ENCODE peak calls at places on chromosomes 11 and 22, in four cellular contexts. One of them, this sample, is unnamed.

GRCh38 chr11:90753546-90753945 is 530.7 kb upstream of the CHORDC1 start:
- DNase-seq in AG09309: no peak
- DNase-seq in right lobe of liver: no peak
- DNase-seq in left ventricle myocardium inferior: no peak
- DNase-seq in this sample: no peak

GRCh38 chr11:134531331-134532135 is 119.5 kb upstream of the B3GAT1 start:
- DNase-seq in AG09309: no peak
- DNase-seq in right lobe of liver: no peak
- DNase-seq in left ventricle myocardium inferior: peak
- DNase-seq in this sample: no peak

GRCh38 chr11:16795146-16795545 is 56.7 kb downstream of the C11orf58 start:
- DNase-seq in AG09309: no peak
- DNase-seq in right lobe of liver: no peak
- DNase-seq in left ventricle myocardium inferior: no peak
- DNase-seq in this sample: no peak

GRCh38 chr11:92387882-92388281 is 163.3 kb downstream of the FAT3 start:
- DNase-seq in AG09309: no peak
- DNase-seq in right lobe of liver: no peak
- DNase-seq in left ventricle myocardium inferior: no peak
- DNase-seq in this sample: no peak

GRCh38 chr22:48488149-48488551 is 1339.5 kb downstream of the BRD1 start:
- DNase-seq in AG09309: no peak
- DNase-seq in right lobe of liver: peak
- DNase-seq in left ventricle myocardium inferior: no peak
- DNase-seq in this sample: no peak

GRCh38 chr11:35540526-35540925 is 15.1 kb upstream of the PAMR1 start:
- DNase-seq in AG09309: no peak
- DNase-seq in right lobe of liver: no peak
- DNase-seq in left ventricle myocardium inferior: no peak
- DNase-seq in this sample: no peak

GRCh38 chr11:94186342-94187203 is 57.9 kb downstream of the PANX1 start:
- DNase-seq in AG09309: no peak
- DNase-seq in right lobe of liver: no peak
- DNase-seq in left ventricle myocardium inferior: no peak
- DNase-seq in this sample: no peak

GRCh38 chr11:113274708-113275582 is 39.4 kb upstream of the TTC12 start:
- DNase-seq in AG09309: no peak
- DNase-seq in right lobe of liver: no peak
- DNase-seq in left ventricle myocardium inferior: no peak
- DNase-seq in this sample: no peak

GRCh38 chr22:24523873-24524272 is 28.7 kb downstream of the UPB1 start:
- DNase-seq in AG09309: no peak
- DNase-seq in right lobe of liver: no peak
- DNase-seq in left ventricle myocardium inferior: no peak
- DNase-seq in this sample: no peak

GRCh38 chr11:35237860-35238715 is 99.1 kb downstream of the CD44 start:
- DNase-seq in AG09309: no peak
- DNase-seq in right lobe of liver: no peak
- DNase-seq in left ventricle myocardium inferior: no peak
- DNase-seq in this sample: peak

GRCh38 chr11:122229078-122229477 is 113.1 kb upstream of the BLID start:
- DNase-seq in AG09309: peak
- DNase-seq in right lobe of liver: no peak
- DNase-seq in left ventricle myocardium inferior: no peak
- DNase-seq in this sample: no peak

GRCh38 chr11:46697303-46697702 is 3.1 kb downstream of the ARHGAP1 start:
- DNase-seq in AG09309: no peak
- DNase-seq in right lobe of liver: no peak
- DNase-seq in left ventricle myocardium inferior: peak
- DNase-seq in this sample: no peak

GRCh38 chr11:34630544-34630943 is 9.7 kb downstream of the EHF start:
- DNase-seq in AG09309: no peak
- DNase-seq in right lobe of liver: no peak
- DNase-seq in left ventricle myocardium inferior: no peak
- DNase-seq in this sample: no peak

GRCh38 chr22:46914916-46915894 is 152.8 kb downstream of the TBC1D22A start:
- DNase-seq in AG09309: no peak
- DNase-seq in right lobe of liver: no peak
- DNase-seq in left ventricle myocardium inferior: no peak
- DNase-seq in this sample: peak

GRCh38 chr11:60303661-60304060 is 23.2 kb downstream of the MS4A4A start:
- DNase-seq in AG09309: no peak
- DNase-seq in right lobe of liver: no peak
- DNase-seq in left ventricle myocardium inferior: no peak
- DNase-seq in this sample: no peak

GRCh38 chr11:44538375-44539054 is 26.9 kb upstream of the CD82 start:
- DNase-seq in AG09309: no peak
- DNase-seq in right lobe of liver: peak
- DNase-seq in left ventricle myocardium inferior: peak
- DNase-seq in this sample: peak

GRCh38 chr22:27139935-27140493 is 482.6 kb downstream of the MIAT start:
- DNase-seq in AG09309: peak
- DNase-seq in right lobe of liver: no peak
- DNase-seq in left ventricle myocardium inferior: no peak
- DNase-seq in this sample: no peak

GRCh38 chr22:24112188-24112587 is 69.1 kb upstream of the SUSD2 start:
- DNase-seq in AG09309: no peak
- DNase-seq in right lobe of liver: no peak
- DNase-seq in left ventricle myocardium inferior: no peak
- DNase-seq in this sample: no peak

GRCh38 chr11:64449381-64450167 is 90.6 kb downstream of the RPS6KA4 start:
- DNase-seq in AG09309: no peak
- DNase-seq in right lobe of liver: no peak
- DNase-seq in left ventricle myocardium inferior: peak
- DNase-seq in this sample: peak

GRCh38 chr11:74577624-74578396 is 14.6 kb upstream of the POLD3 start:
- DNase-seq in AG09309: peak
- DNase-seq in right lobe of liver: no peak
- DNase-seq in left ventricle myocardium inferior: no peak
- DNase-seq in this sample: peak

GRCh38 chr11:13942908-13943505 is 19.5 kb upstream of the SPON1 start:
- DNase-seq in AG09309: peak
- DNase-seq in right lobe of liver: no peak
- DNase-seq in left ventricle myocardium inferior: no peak
- DNase-seq in this sample: no peak

GRCh38 chr11:102254047-102254446 is 63.2 kb upstream of the BIRC3 start:
- DNase-seq in AG09309: no peak
- DNase-seq in right lobe of liver: no peak
- DNase-seq in left ventricle myocardium inferior: no peak
- DNase-seq in this sample: no peak

GRCh38 chr11:112554586-112554985 is 293.9 kb upstream of the PLET1 start:
- DNase-seq in AG09309: no peak
- DNase-seq in right lobe of liver: no peak
- DNase-seq in left ventricle myocardium inferior: no peak
- DNase-seq in this sample: no peak